ENCODE peak calls at places on chromosomes 5 and 9, in seven cellular contexts. E is caudate nucleus; O is GM18507; P is Ammon's horn; D is activated T-cell treated with anti-CD3 and anti-CD28 coated beads, Interleukin-2, amount 50 U/mL, for 48 hours; Q is EL; Y is heart left ventricle. T is an unnamed sample.

GRCh38 chr5:123261752-123262151 is 161.5 kb downstream of the CEP120 start:
- DNase-seq in E (no peak), O (no peak), P (no peak), D (no peak), Q (no peak), Y (no peak), T (no peak)

GRCh38 chr9:137666950-137667670 is 48.3 kb downstream of the EHMT1 start:
- DNase-seq in E (no peak), O (no peak), P (peak), D (no peak), Q (no peak), Y (no peak), T (peak)

GRCh38 chr5:16508730-16509531 is 43.3 kb upstream of the ZNF622 start:
- DNase-seq in E (no peak), O (no peak), P (no peak), D (no peak), Q (peak), Y (peak), T (no peak)

GRCh38 chr9:114258866-114259799 is 63.8 kb upstream of the ORM1 start:
- DNase-seq in E (no peak), O (no peak), P (no peak), D (no peak), Q (no peak), Y (no peak), T (no peak)

GRCh38 chr9:4315582-4316215 is 15.8 kb upstream of the GLIS3 start:
- DNase-seq in E (peak), O (no peak), P (peak), D (peak), Q (peak), Y (peak), T (peak)

GRCh38 chr5:123755587-123756324 is 243.8 kb downstream of the CSNK1G3 start:
- DNase-seq in E (no peak), O (no peak), P (no peak), D (no peak), Q (peak), Y (no peak), T (no peak)

GRCh38 chr5:146027746-146028145 is 77.6 kb downstream of the PLAC8L1 start:
- DNase-seq in E (no peak), O (no peak), P (no peak), D (no peak), Q (no peak), Y (no peak), T (no peak)

GRCh38 chr5:159515909-159516415 is 185.7 kb upstream of the IL12B start:
- DNase-seq in E (no peak), O (peak), P (peak), D (peak), Q (peak), Y (peak), T (peak)

GRCh38 chr5:179192891-179193470 is 132.8 kb downstream of the ZNF354C start:
- DNase-seq in E (no peak), O (no peak), P (no peak), D (no peak), Q (no peak), Y (no peak), T (no peak)

GRCh38 chr5:141853895-141854626 is 24.1 kb downstream of the PCDH1 start:
- DNase-seq in E (no peak), O (no peak), P (no peak), D (no peak), Q (no peak), Y (no peak), T (no peak)

GRCh38 chr9:38134578-38134977 is 65.6 kb upstream of the SHB start:
- DNase-seq in E (no peak), O (no peak), P (no peak), D (no peak), Q (no peak), Y (no peak), T (no peak)

GRCh38 chr5:143796110-143796509 is 15.9 kb upstream of the HMHB1 start:
- DNase-seq in E (no peak), O (no peak), P (no peak), D (no peak), Q (no peak), Y (no peak), T (no peak)

GRCh38 chr9:92265159-92265558 is 28.3 kb downstream of the IARS1 start:
- DNase-seq in E (no peak), O (no peak), P (no peak), D (no peak), Q (peak), Y (no peak), T (no peak)